ENCODE peak calls at places on chromosomes 7 and 10, in ten cellular contexts. F, Y, G, S, K, Z, W, V, O and R are unnamed samples.

GRCh38 chr10:113706623-113707022 is 26.9 kb downstream of the CASP7 start:
- DNase-seq in S (no peak), G (no peak), O (no peak), F (no peak), Y (no peak), V (no peak), K (no peak), W (no peak), Z (no peak), R (no peak)

GRCh38 chr7:44604941-44605340 is 1.5 kb upstream of the OGDH start:
- DNase-seq in O (no peak), W (no peak), G (no peak), K (no peak), V (no peak), F (no peak), S (no peak), Y (no peak), Z (no peak), R (no peak)

GRCh38 chr7:108142180-108142579 is 12.0 kb upstream of the LAMB4 start:
- DNase-seq in Y (no peak), K (no peak), S (no peak), G (no peak), O (no peak), W (no peak), Z (no peak), F (no peak), V (no peak), R (no peak)

GRCh38 chr7:83629117-83629880 is 19.6 kb downstream of the SEMA3E start:
- DNase-seq in V (no peak), K (no peak), F (no peak), G (no peak), S (no peak), Z (no peak), W (no peak), Y (no peak), O (no peak), R (no peak)

GRCh38 chr10:22597142-22597541 is 117.2 kb downstream of the PIP4K2A start:
- DNase-seq in Y (peak; percentile 49), W (peak; percentile 83), V (no peak), F (peak; percentile 61), G (no peak), O (no peak), Z (no peak), K (peak; percentile 52), S (no peak), R (peak; percentile 33)

GRCh38 chr10:91493313-91493712 is 83.2 kb downstream of the HECTD2 start:
- DNase-seq in Y (peak; percentile 8), S (no peak), F (peak; percentile 64), Z (peak; percentile 23), G (peak; percentile 57), W (no peak), K (no peak), O (peak; percentile 15), V (no peak), R (no peak)

GRCh38 chr7:100007887-100008286 is 7.5 kb upstream of the ZKSCAN1 start:
- DNase-seq in O (no peak), Z (no peak), Y (no peak), G (no peak), K (no peak), V (no peak), W (no peak), F (no peak), S (no peak), R (no peak)

GRCh38 chr7:17447728-17448478 is 149.5 kb downstream of the AHR start:
- DNase-seq in Z (no peak), V (no peak), W (no peak), F (no peak), O (no peak), K (no peak), S (no peak), Y (no peak), G (no peak), R (no peak)